ENCODE peak calls at places on chromosomes 13 and 19, in four cellular contexts. A is heart right ventricle; I is psoas muscle; E is CD4-positive, alpha-beta memory T cell. F is an unnamed sample. For H3K27me3, the result is how much of the 10 kb centered on the place peaks cover.

GRCh38 chr19:33064117-33064777 is 441 bp downstream of the RHPN2 start:
- DNase-seq in I (peak), A (peak), E (no peak), F (peak)

GRCh38 chr13:49935171-49936084 is 712 bp downstream of the SPRYD7 start:
- DNase-seq in E (no peak), I (peak), A (no peak), F (no peak)

GRCh38 chr19:17605761-17606745 is 50.6 kb downstream of the COLGALT1 start:
- DNase-seq in A (peak), I (peak), E (peak), F (peak)

GRCh38 chr19:1908364-1908678 is 3.1 kb downstream of the ADAT3 start:
- DNase-seq in E (no peak), I (no peak), A (no peak), F (no peak)

GRCh38 chr19:42412223-42412622 is 15.0 kb downstream of the LIPE start:
- DNase-seq in I (no peak), A (no peak), E (no peak), F (no peak)

GRCh38 chr19:4380254-4380727 is 20.1 kb downstream of the SH3GL1 start:
- DNase-seq in I (peak), E (peak), A (peak), F (no peak)

GRCh38 chr19:984165-984967 is at the start of gene WDR18:
- DNase-seq in A (peak), I (peak), E (peak), F (peak)

GRCh38 chr19:39187552-39187943 is 9.2 kb upstream of the NCCRP1 start:
- DNase-seq in E (no peak), I (no peak), A (no peak), F (no peak)

GRCh38 chr13:56201834-56202233 is 938.9 kb upstream of the PRR20A start:
- DNase-seq in E (no peak), A (no peak), I (no peak), F (no peak)

GRCh38 chr13:59532405-59532804 is 631.3 kb downstream of the DIAPH3 start:
- DNase-seq in E (no peak), A (no peak), I (no peak), F (no peak)

GRCh38 chr13:24842533-24843278 is 78.7 kb downstream of the RNF17 start:
- DNase-seq in I (no peak), E (no peak), A (no peak), F (no peak)

GRCh38 chr19:3719868-3720532 is 11.8 kb downstream of the TJP3 start:
- DNase-seq in I (no peak), A (no peak), E (no peak), F (no peak)

GRCh38 chr13:49652691-49653305 is 24.5 kb downstream of the ARL11 start:
- DNase-seq in I (peak), A (no peak), E (no peak), F (no peak)

GRCh38 chr19:31211088-31211487 is 138.1 kb downstream of the TSHZ3 start:
- DNase-seq in A (no peak), E (no peak), I (no peak), F (no peak)

GRCh38 chr19:15829277-15829770 is 13.9 kb upstream of the OR10H1 start:
- DNase-seq in E (no peak), A (no peak), I (no peak), F (no peak)

GRCh38 chr19:2266183-2266993 is 10.2 kb upstream of the JSRP1 start:
- DNase-seq in I (peak), A (peak), E (no peak), F (peak)

GRCh38 chr13:46667687-46668281 is 114.8 kb downstream of the LRCH1 start:
- DNase-seq in I (no peak), E (peak), A (no peak), F (no peak)

GRCh38 chr13:37769078-37769477 is 100.5 kb downstream of the TRPC4 start:
- DNase-seq in A (no peak), E (no peak), I (no peak), F (no peak)

GRCh38 chr13:45063261-45063870 is 56.9 kb upstream of the GTF2F2 start:
- DNase-seq in A (no peak), I (no peak), E (no peak), F (no peak)

GRCh38 chr19:36169084-36169760 is 17.0 kb upstream of the COX7A1 start:
- DNase-seq in E (no peak), A (peak), I (no peak), F (no peak)

GRCh38 chr19:43467730-43468129 is 2.3 kb upstream of the LYPD3 start:
- DNase-seq in A (no peak), I (no peak), E (no peak), F (no peak)

GRCh38 chr13:105471683-105472082 is 1063.8 kb downstream of the EFNB2 start:
- DNase-seq in E (no peak), A (no peak), I (no peak), F (no peak)

GRCh38 chr13:89726690-89727435 is 1620.6 kb upstream of the MIR17HG start:
- DNase-seq in A (no peak), I (no peak), E (no peak), F (no peak)

GRCh38 chr19:3183721-3184641 is 1.7 kb upstream of the NCLN start:
- DNase-seq in I (no peak), E (no peak), A (no peak), F (no peak)

DNA sequence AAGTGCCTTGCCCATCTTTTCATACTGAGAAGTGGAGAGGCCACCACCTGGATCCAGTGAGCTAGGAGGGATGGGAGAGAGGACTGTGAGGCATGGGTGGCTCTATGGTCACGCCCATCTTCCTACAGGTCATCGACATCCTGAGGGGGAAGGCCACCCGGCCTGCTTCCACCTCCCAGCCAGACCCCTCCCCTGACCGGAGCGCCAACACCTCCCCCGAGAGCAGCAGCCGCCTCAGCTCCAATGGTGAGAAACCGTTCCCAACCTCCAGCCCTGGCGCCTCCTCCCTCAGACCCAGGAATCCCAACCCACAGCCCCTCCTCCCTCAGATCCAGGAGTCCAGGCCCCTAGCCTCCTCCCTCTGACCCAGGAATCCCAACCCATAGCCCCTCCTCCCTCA is 10.1 kb downstream of the BCL3 start:
- DNase-seq in E (no peak), I (no peak), A (no peak), F (no peak)
- H3K27ac ChIP-seq in E (peak), I (peak), A (peak), F (peak)

GRCh38 chr13:31528758-31529157 is 210.6 kb upstream of the RXFP2 start:
- DNase-seq in I (no peak), A (no peak), E (no peak), F (no peak)
- H3K4me3 ChIP-seq in I (no peak), A (no peak), E (no peak), F (no peak)

GRCh38 chr19:19540707-19541515 is 2.8 kb downstream of the CILP2 start:
- DNase-seq in I (no peak), A (no peak), E (peak), F (peak)
- H3K27me3 ChIP-seq in I (half or more), A (under half), E (under half), F (under half)

GRCh38 chr19:35115538-35115951 is at the start of gene FXYD3:
- DNase-seq in A (no peak), E (no peak), I (no peak), F (no peak)
- H3K27ac ChIP-seq in A (no peak), E (no peak), I (no peak), F (no peak)

GRCh38 chr19:7598180-7598579 is 2.5 kb downstream of the CAMSAP3 start:
- DNase-seq in E (no peak), A (no peak), I (no peak), F (no peak)

GRCh38 chr19:7600721-7601120 is 5.1 kb downstream of the CAMSAP3 start:
- DNase-seq in I (no peak), A (no peak), E (no peak), F (no peak)

GRCh38 chr19:7596191-7596937 is 701 bp downstream of the CAMSAP3 start:
- DNase-seq in I (no peak), A (no peak), E (no peak), F (peak)

GRCh38 chr19:7597689-7598088 is 2.0 kb downstream of the CAMSAP3 start:
- DNase-seq in I (no peak), E (no peak), A (no peak), F (no peak)

GRCh38 chr19:7595466-7596133 is at the start of gene CAMSAP3:
- DNase-seq in A (no peak), I (no peak), E (no peak), F (peak)
- H3K4me3 ChIP-seq in A (peak), I (peak), E (no peak), F (peak)

DNA sequence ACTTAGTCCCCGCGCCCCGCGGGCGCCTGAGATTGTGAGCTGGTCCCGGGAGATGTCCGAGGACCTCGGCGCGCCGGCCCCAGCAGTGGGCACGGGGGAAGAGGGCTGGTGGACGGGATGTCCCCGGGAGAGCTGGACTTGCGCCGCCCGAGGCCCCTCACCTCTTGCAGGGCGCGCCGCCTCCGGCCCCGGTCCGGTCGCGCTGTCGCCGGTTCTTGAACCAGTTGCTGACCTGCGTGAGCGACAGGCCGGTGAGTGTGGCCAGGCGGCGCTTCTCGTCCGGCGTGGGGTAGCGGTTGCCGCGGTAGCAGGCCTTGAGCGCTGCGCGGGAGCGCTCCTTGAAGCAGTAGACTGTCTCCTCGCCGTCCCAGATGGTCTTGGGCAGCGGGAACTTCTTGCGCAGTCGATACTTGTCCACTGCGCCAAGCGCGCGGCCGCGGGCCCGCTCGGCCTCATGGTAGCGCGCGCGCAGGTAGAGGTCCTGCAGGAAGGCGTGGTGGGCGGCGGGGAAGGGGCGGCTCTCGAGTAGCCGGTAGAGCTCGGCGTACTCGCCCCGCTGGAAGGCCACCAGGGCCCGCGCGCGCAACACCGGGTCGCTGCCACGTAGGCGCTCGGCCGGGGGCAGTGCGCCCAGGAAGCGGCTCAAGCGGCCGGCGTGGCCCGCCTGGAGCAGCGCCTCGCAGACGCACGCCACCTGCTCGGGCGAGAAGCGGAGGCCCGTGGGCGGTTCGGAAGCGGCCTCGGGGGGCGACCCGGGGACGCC is 990 bp downstream of the SIX5 start:
- DNase-seq in A (peak), E (no peak), I (peak), F (peak)
- H3K27me3 ChIP-seq in A (under half), E (under half), I (under half), F (under half)

GRCh38 chr19:55623130-55623868 is 1.1 kb downstream of the ZNF784 start:
- DNase-seq in E (no peak), A (no peak), I (no peak), F (no peak)
- H3K27ac ChIP-seq in E (peak), A (peak), I (peak), F (no peak)